ENCODE peak calls at places on chromosomes 4 and X, in ten cellular contexts. I is SK-N-SH; H is pancreas; M is heart left ventricle; X is HCT116; N is AG04450; B is CD8-positive, alpha-beta memory T cell; U is right atrium auricular region; C is thoracic aorta; V is left ventricle myocardium inferior. D is an unnamed sample.

GRCh38 chr4:114383721-114384120 is 214.9 kb upstream of the UGT8 start:
- DNase-seq in I (no peak), H (no peak), M (peak), X (peak), N (peak), B (no peak), U (no peak), C (no peak), V (no peak), D (no peak)

GRCh38 chr4:17535906-17536305 is 20.9 kb downstream of the CLRN2 start:
- DNase-seq in I (no peak), H (no peak), M (no peak), X (peak), N (no peak), B (no peak), U (no peak), C (no peak), V (no peak), D (no peak)

GRCh38 chrX:122238801-122239200 is 945.3 kb upstream of the GRIA3 start:
- DNase-seq in I (no peak), H (no peak), M (no peak), X (no peak), N (no peak), B (no peak), U (no peak), C (no peak), V (no peak), D (no peak)

GRCh38 chrX:1909419-1910206 is 294.8 kb downstream of the ASMT start:
- DNase-seq in I (no peak), H (no peak), M (no peak), X (no peak), N (no peak), B (no peak), U (no peak), C (no peak), V (no peak), D (no peak)

GRCh38 chr4:74330295-74330750 is 22.1 kb downstream of the EPGN start:
- DNase-seq in I (no peak), H (no peak), M (no peak), X (no peak), N (no peak), B (no peak), U (no peak), C (no peak), V (no peak), D (no peak)

GRCh38 chrX:140318306-140318705 is 186.6 kb downstream of the SOX3 start:
- DNase-seq in I (no peak), H (no peak), M (no peak), X (no peak), N (no peak), B (no peak), U (no peak), C (no peak), V (no peak), D (no peak)

GRCh38 chrX:24178441-24178840 is 28.9 kb downstream of the ZFX start:
- DNase-seq in I (no peak), H (no peak), M (no peak), X (no peak), N (no peak), B (no peak), U (no peak), C (no peak), V (no peak), D (no peak)

GRCh38 chrX:68646421-68646820 is 1.0 kb upstream of the STARD8 start:
- DNase-seq in I (no peak), H (no peak), M (peak), X (no peak), N (no peak), B (no peak), U (no peak), C (no peak), V (peak), D (no peak)

GRCh38 chr4:132557660-132558059 is 591.4 kb upstream of the PCDH10 start:
- DNase-seq in I (no peak), H (no peak), M (no peak), X (peak), N (no peak), B (no peak), U (no peak), C (no peak), V (no peak), D (no peak)

GRCh38 chr4:71537551-71538065 is 198.8 kb downstream of the SLC4A4 start:
- DNase-seq in I (no peak), H (no peak), M (no peak), X (no peak), N (no peak), B (no peak), U (no peak), C (no peak), V (no peak), D (no peak)

DNA sequence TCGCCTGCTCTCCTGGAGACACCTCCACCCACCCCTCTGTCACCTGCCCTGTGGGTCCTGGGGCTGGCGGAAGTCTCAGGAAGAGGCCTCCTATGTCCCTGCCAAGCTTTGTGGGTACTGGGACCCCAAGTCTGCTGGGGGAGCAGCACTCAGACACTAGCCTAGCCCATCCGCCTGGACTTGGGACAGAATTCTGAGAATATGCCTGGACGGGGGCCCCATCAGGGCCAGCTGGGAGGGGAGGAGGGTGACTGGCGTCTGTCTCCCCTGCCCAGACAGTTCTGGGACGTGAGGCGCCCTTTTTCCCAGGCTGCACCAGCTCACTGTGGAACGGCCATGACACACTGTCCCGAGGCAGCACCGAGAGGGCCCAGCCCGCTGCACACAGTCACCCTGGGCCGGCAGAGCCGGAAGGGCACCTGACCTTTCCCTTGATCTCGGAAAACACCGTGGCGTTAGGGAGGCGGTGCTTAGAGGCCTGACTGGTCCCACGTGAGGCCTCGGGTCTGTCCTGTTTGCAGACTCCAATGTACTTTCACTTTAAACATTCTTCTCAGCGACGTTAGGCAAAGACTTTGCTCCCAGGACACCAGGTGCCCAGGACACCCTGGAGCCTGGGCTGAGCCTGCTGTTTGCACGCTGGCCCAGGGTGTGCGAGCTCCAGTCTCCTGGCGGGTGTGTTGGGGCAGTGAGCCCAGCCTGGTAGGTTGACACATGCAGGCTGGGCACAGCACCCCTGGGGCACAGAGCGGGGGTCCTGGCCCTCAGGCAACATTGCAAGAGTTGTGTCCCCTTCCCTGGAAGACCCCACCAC is 700 bp downstream of the SLC26A1 start:
- DNase-seq in I (no peak), H (peak), M (peak), X (no peak), N (no peak), B (no peak), U (no peak), C (no peak), V (no peak), D (peak)
- H3K27ac ChIP-seq in I (no peak), H (peak), M (no peak), X (peak), N (no peak), B (peak), U (no peak), C (no peak), V (no peak), D (peak)

GRCh38 chr4:7200801-7201200 is 8.5 kb downstream of the SORCS2 start:
- DNase-seq in I (no peak), H (peak), M (no peak), X (no peak), N (no peak), B (no peak), U (no peak), C (no peak), V (no peak), D (no peak)

GRCh38 chr4:7199771-7200441 is 7.6 kb downstream of the SORCS2 start:
- DNase-seq in I (no peak), H (peak), M (no peak), X (no peak), N (no peak), B (no peak), U (no peak), C (no peak), V (no peak), D (no peak)

GRCh38 chr4:7202391-7202790 is 10.1 kb downstream of the SORCS2 start:
- DNase-seq in I (no peak), H (no peak), M (no peak), X (no peak), N (no peak), B (no peak), U (no peak), C (no peak), V (no peak), D (no peak)

GRCh38 chr4:7199129-7199725 is 6.9 kb downstream of the SORCS2 start:
- DNase-seq in I (no peak), H (peak), M (no peak), X (no peak), N (no peak), B (no peak), U (no peak), C (no peak), V (no peak), D (no peak)

DNA sequence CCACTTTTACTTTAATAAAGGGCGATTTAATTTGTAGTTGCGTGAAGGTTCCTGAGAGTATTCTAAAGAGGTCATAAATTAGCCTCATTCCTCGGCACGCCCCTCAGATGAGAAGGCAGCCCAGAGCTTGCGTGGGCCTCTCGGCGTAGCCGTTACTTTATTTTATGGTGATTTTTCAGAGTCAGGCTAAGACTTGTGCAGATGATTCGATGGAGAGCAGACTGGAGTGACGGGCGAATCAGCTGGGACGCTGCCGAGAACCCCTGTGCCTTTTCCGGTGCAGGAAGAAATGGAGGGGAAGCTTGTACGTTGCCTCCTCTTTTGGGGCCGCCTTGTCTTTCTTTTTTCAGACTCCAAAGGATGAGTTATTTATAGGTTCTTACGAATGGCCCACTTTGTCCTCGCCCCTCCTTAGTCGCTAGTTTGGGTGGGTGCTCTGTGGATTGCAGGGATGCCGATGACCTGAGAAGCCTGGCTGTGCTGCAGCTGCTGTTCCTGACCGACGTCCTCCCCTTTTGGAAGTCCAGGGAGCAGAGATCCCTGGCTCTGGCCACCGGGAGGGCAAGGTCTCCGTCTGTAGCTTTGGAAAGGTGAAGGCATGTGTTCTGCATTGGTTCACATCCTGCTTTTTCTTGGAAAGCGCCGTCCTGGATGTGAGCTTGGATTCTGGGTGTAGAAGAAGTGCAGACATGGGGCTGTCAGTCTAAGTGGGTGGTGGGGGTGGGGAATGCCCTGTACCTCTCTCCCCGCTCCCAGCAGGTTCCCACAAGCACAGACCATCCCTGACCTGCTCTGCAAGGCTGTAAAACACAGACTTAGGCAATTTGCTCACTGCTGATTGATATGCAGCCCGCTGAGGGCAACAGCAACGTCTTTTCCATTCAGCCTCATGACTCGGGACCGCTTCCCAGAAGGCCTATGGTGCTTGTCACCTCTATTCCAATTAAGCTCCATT is 9.3 kb downstream of the SORCS2 start:
- DNase-seq in I (no peak), H (peak), M (no peak), X (no peak), N (no peak), B (no peak), U (no peak), C (no peak), V (no peak), D (no peak)
- H3K4me3 ChIP-seq in I (no peak), H (no peak), M (no peak), X (no peak), N (no peak), B (no peak), U (no peak), C (no peak), V (no peak), D (no peak)

DNA sequence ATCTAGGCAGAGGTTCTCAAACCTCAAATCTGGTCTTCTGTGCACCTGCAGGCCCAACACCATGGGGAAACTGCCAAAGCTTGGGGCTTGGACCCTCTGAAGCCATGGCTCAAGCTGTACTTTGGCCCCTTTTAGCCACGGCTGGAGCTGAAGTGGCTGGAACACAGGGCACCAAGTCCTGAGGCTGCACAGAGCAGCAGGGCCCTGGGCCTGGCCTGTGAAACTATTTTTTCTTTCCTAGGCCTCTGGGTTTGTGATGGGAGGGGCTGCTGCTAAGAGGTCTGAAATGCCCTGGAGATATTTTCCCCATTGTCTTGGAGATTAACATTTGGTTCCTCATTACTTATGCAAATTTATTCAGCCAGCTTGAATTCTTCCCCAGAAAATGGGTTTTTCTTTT is 18.3 kb upstream of the PI4K2B start:
- DNase-seq in I (no peak), H (no peak), M (no peak), X (no peak), N (no peak), B (no peak), U (no peak), C (no peak), V (no peak), D (no peak)
- H3K27ac ChIP-seq in I (no peak), H (no peak), M (no peak), X (no peak), N (no peak), B (no peak), U (no peak), C (no peak), V (no peak), D (no peak)

DNA sequence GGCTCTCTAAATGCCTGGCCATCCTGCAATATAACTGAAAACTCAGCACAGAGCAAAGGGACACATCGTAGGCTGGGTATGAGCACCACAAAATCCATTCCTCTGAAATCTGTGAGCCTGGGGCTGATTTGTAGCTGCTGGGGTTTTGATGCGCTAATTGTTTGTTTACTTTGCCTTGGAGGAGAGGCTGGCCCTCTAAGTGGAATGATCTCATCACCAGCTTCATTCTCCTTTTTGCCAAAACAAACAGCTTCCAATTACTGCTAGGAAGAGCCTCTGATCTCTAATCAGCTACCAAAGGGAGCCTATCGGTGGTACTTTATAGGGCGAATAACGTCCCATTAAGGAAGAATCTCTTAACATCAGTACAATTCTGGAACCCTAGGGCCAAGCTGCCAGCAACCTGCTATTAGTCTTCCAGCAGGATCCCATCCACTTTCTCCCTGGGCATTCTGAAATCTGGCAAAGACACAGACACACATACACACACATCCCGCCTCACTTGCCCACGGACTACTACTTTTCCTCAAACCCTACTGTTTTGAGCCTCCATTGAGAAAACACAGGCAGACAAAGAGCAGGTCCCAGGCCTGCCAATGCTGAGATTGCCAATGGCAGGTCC is 5.8 kb downstream of the ANOS1 start:
- DNase-seq in I (no peak), H (no peak), M (no peak), X (no peak), N (no peak), B (no peak), U (no peak), C (no peak), V (no peak), D (peak)
- H3K4me3 ChIP-seq in I (no peak), H (no peak), M (no peak), X (no peak), N (no peak), B (no peak), U (no peak), C (no peak), V (no peak), D (no peak)

GRCh38 chrX:103730147-103730546 is 19.4 kb downstream of the TMEM31 start:
- DNase-seq in I (no peak), H (no peak), M (no peak), X (no peak), N (no peak), B (no peak), U (no peak), C (no peak), V (no peak), D (no peak)

GRCh38 chrX:103729015-103729414 is 18.3 kb downstream of the TMEM31 start:
- DNase-seq in I (no peak), H (no peak), M (no peak), X (no peak), N (no peak), B (no peak), U (no peak), C (no peak), V (no peak), D (no peak)

GRCh38 chrX:103734125-103734760 is 23.5 kb downstream of the TMEM31 start:
- DNase-seq in I (no peak), H (no peak), M (no peak), X (no peak), N (no peak), B (no peak), U (no peak), C (no peak), V (no peak), D (no peak)

GRCh38 chrX:103733017-103733416 is 22.3 kb downstream of the TMEM31 start:
- DNase-seq in I (no peak), H (no peak), M (no peak), X (no peak), N (no peak), B (no peak), U (no peak), C (no peak), V (no peak), D (no peak)

DNA sequence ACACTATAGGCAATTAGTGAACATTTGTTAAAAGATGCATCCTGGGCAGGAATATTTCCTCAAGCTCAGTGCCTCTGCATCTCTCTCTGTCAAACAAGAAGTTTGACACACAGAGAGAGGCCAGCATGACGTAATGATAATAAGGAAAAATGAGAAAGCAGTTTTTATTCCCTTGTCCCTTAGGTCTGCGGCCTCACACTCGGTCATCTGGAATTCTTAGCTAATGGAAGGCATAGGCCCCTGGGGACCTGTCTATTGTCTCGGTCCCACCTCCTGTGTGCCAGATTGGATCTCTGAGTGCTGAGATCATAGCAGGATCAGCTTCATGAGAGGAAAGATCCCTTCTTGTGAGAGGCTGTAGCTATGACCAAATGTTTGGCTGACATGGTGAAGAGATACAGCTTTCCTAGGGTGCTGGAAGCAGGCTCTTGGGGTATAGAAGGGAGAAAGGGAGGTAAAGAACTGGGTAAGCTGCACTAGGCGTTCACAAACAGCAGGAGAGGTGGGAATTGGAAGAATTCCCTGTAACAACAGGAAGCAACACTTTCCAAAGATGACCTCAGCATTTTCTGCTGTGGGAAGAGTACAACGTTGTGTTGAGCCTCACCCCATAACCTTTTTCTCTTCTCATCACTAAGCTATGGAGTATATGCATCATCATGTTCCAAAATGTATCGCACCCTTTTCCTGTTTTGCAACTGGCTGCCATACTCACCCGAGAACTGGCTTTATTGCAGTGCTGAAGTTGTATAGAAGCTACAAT is 20.2 kb downstream of the TMEM31 start:
- DNase-seq in I (no peak), H (no peak), M (peak), X (no peak), N (peak), B (no peak), U (peak), C (no peak), V (peak), D (no peak)
- H3K27ac ChIP-seq in I (peak), H (no peak), M (peak), X (no peak), N (peak), B (no peak), U (peak), C (no peak), V (peak), D (no peak)

DNA sequence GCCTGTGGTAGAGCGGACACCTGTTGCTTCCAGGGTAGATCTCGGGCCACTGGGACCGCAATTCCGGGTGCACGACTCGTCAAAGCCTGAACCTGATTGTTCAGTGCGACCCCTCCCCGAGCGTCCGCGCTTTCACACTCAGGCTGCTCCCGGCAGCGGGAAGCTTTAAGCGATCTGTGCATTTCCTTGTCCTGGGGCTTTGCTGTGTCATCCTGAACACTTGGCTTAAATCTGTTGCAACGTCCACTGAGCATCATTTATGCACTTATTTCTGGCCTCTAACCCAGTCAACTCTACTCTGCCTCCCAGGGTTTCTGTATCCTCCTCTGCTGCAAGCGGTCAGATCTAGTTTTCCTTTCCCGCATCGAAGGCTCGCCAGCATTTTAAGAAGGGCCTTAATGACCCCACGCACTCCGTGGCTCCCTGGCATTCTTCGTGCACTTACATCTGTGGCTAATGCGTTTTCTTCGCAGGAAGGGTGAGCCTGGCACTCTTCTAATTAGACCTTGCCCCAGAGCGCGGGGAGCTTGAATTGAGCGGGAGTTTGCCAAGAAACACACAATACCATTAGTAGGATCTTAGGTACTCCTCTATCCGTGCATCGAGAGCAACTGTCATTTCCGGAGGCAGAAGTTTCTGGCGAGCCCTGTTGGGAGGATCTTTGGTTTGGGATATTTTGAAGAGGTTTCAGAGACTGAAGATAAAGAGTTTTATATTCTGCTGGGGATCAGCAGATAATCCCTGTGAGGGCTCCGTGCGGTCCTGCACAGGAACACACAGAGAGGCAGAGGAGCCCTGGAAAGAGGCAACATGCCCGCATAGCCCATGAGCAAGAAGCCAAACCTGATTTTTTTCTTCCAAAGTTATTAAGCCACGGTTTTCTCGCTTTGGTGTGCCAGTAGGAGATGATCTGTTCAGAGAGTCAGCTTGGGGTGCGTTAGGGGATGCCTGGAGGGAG is 654 bp upstream of the DDIT4L start:
- DNase-seq in I (no peak), H (no peak), M (no peak), X (no peak), N (no peak), B (peak), U (no peak), C (no peak), V (no peak), D (no peak)
- H3K4me3 ChIP-seq in I (peak), H (peak), M (peak), X (peak), N (peak), B (peak), U (peak), C (peak), V (peak), D (peak)